ENCODE peak calls at places on chromosomes 16 and 17, in nine cellular contexts. U is sigmoid colon; F is naive thymus-derived CD4-positive, alpha-beta T cell; Y is spleen; N is uterus; E is DND-41; R is OCI-LY7; K is CD8-positive, alpha-beta T cell; A is ascending aorta. D is an unnamed sample. For H3K4me1, the result is how much of the 10 kb centered on the place peaks cover.

GRCh38 chr16:77211880-77212735 is 12.9 kb downstream of the SYCE1L start:
- DNase-seq in U (no peak), F (peak), Y (peak), N (peak), E (no peak), R (peak), K (peak), A (peak), D (peak)

GRCh38 chr16:79036541-79036940 is 564.0 kb downstream of the MAF start:
- DNase-seq in U (no peak), F (no peak), Y (no peak), N (no peak), E (no peak), R (no peak), K (no peak), A (no peak), D (no peak)

GRCh38 chr17:17422641-17423040 is 54.2 kb upstream of the MED9 start:
- DNase-seq in U (peak), F (no peak), Y (no peak), N (no peak), E (no peak), R (no peak), K (no peak), A (no peak), D (no peak)

GRCh38 chr16:58492735-58493134 is 7.2 kb upstream of the NDRG4 start:
- DNase-seq in U (no peak), F (no peak), Y (peak), N (no peak), E (no peak), R (no peak), K (no peak), A (no peak), D (no peak)

GRCh38 chr16:53509906-53510703 is 7.1 kb upstream of the AKTIP start:
- DNase-seq in U (peak), F (peak), Y (peak), N (peak), E (peak), R (peak), K (peak), A (peak), D (peak)

GRCh38 chr17:63775420-63775819 is 1.4 kb downstream of the DDX42 start:
- DNase-seq in U (no peak), F (no peak), Y (no peak), N (no peak), E (no peak), R (no peak), K (no peak), A (no peak), D (no peak)

GRCh38 chr17:60645918-60646523 is 31.6 kb upstream of the BCAS3 start:
- DNase-seq in U (no peak), F (no peak), Y (no peak), N (no peak), E (no peak), R (no peak), K (no peak), A (no peak), D (no peak)

GRCh38 chr17:50523208-50523607 is 9.3 kb upstream of the EPN3 start:
- DNase-seq in U (no peak), F (no peak), Y (no peak), N (no peak), E (no peak), R (no peak), K (no peak), A (no peak), D (no peak)

GRCh38 chr17:64240261-64240740 is 22.8 kb downstream of the TEX2 start:
- DNase-seq in U (no peak), F (no peak), Y (no peak), N (no peak), E (no peak), R (no peak), K (no peak), A (no peak), D (no peak)

GRCh38 chr17:47934856-47935255 is 6.5 kb upstream of the PNPO start:
- DNase-seq in U (no peak), F (no peak), Y (peak), N (no peak), E (no peak), R (no peak), K (no peak), A (no peak), D (no peak)

GRCh38 chr17:17236295-17237025 is 508 bp downstream of the FLCN start:
- DNase-seq in U (no peak), F (peak), Y (no peak), N (peak), E (no peak), R (no peak), K (no peak), A (no peak), D (no peak)

GRCh38 chr17:82876602-82877391 is 37.0 kb upstream of the ZNF750 start:
- DNase-seq in U (peak), F (no peak), Y (peak), N (peak), E (no peak), R (no peak), K (no peak), A (peak), D (no peak)

GRCh38 chr17:82933911-82934310 is 94.1 kb upstream of the ZNF750 start:
- DNase-seq in U (peak), F (no peak), Y (peak), N (peak), E (no peak), R (no peak), K (no peak), A (peak), D (no peak)

GRCh38 chr16:17238285-17239028 is 232.3 kb downstream of the XYLT1 start:
- DNase-seq in U (no peak), F (no peak), Y (no peak), N (no peak), E (no peak), R (no peak), K (no peak), A (no peak), D (no peak)

GRCh38 chr17:57442914-57443571 is 186.7 kb downstream of the MSI2 start:
- DNase-seq in U (no peak), F (peak), Y (peak), N (no peak), E (peak), R (peak), K (peak), A (peak), D (no peak)

GRCh38 chr17:36602924-36603384 is 1.6 kb downstream of the MRM1 start:
- DNase-seq in U (peak), F (peak), Y (peak), N (peak), E (peak), R (peak), K (peak), A (peak), D (peak)

GRCh38 chr17:51045616-51046526 is 74.8 kb downstream of the SPAG9 start:
- DNase-seq in U (no peak), F (no peak), Y (no peak), N (no peak), E (no peak), R (no peak), K (no peak), A (no peak), D (no peak)

GRCh38 chr17:50949128-50950001 is 83.2 kb upstream of the TOB1 start:
- DNase-seq in U (peak), F (no peak), Y (no peak), N (peak), E (no peak), R (no peak), K (no peak), A (peak), D (no peak)

GRCh38 chr16:67922221-67922620 is 9.4 kb downstream of the CTRL start:
- DNase-seq in U (no peak), F (no peak), Y (no peak), N (no peak), E (no peak), R (no peak), K (no peak), A (no peak), D (no peak)

GRCh38 chr17:44872131-44872768 is 24.6 kb downstream of the HIGD1B start:
- DNase-seq in U (peak), F (no peak), Y (no peak), N (no peak), E (no peak), R (no peak), K (no peak), A (peak), D (no peak)

GRCh38 chr17:82813299-82814051 is 26.3 kb downstream of the ZNF750 start:
- DNase-seq in U (no peak), F (no peak), Y (no peak), N (no peak), E (no peak), R (no peak), K (no peak), A (no peak), D (no peak)

GRCh38 chr17:16915752-16916556 is 56.0 kb downstream of the TNFRSF13B start:
- DNase-seq in U (no peak), F (no peak), Y (peak), N (no peak), E (peak), R (peak), K (no peak), A (peak), D (no peak)

GRCh38 chr17:45702666-45703266 is 81.4 kb upstream of the CRHR1 start:
- DNase-seq in U (no peak), F (no peak), Y (no peak), N (no peak), E (no peak), R (no peak), K (no peak), A (no peak), D (no peak)

GRCh38 chr17:39246274-39246673 is 20.5 kb upstream of the STAC2 start:
- DNase-seq in U (peak), F (no peak), Y (peak), N (no peak), E (no peak), R (no peak), K (no peak), A (no peak), D (no peak)

GRCh38 chr17:422196-422930 is 69.8 kb upstream of the RPH3AL start:
- DNase-seq in U (no peak), F (no peak), Y (no peak), N (no peak), E (no peak), R (no peak), K (no peak), A (no peak), D (no peak)

GRCh38 chr17:46118969-46119368 is 74.3 kb downstream of the KANSL1 start:
- DNase-seq in U (no peak), F (no peak), Y (no peak), N (no peak), E (no peak), R (no peak), K (no peak), A (no peak), D (no peak)

GRCh38 chr17:29138991-29139682 is 41.1 kb downstream of the MYO18A start:
- DNase-seq in U (no peak), F (peak), Y (peak), N (peak), E (peak), R (peak), K (no peak), A (no peak), D (no peak)

GRCh38 chr17:29140051-29140582 is 40.1 kb downstream of the MYO18A start:
- DNase-seq in U (peak), F (peak), Y (peak), N (peak), E (peak), R (peak), K (peak), A (peak), D (peak)

GRCh38 chr17:29138184-29138955 is 41.8 kb downstream of the MYO18A start:
- DNase-seq in U (no peak), F (no peak), Y (no peak), N (no peak), E (peak), R (peak), K (peak), A (no peak), D (peak)

GRCh38 chr17:29141484-29141835 is 38.7 kb downstream of the MYO18A start:
- DNase-seq in U (no peak), F (no peak), Y (no peak), N (no peak), E (no peak), R (no peak), K (no peak), A (no peak), D (no peak)

DNA sequence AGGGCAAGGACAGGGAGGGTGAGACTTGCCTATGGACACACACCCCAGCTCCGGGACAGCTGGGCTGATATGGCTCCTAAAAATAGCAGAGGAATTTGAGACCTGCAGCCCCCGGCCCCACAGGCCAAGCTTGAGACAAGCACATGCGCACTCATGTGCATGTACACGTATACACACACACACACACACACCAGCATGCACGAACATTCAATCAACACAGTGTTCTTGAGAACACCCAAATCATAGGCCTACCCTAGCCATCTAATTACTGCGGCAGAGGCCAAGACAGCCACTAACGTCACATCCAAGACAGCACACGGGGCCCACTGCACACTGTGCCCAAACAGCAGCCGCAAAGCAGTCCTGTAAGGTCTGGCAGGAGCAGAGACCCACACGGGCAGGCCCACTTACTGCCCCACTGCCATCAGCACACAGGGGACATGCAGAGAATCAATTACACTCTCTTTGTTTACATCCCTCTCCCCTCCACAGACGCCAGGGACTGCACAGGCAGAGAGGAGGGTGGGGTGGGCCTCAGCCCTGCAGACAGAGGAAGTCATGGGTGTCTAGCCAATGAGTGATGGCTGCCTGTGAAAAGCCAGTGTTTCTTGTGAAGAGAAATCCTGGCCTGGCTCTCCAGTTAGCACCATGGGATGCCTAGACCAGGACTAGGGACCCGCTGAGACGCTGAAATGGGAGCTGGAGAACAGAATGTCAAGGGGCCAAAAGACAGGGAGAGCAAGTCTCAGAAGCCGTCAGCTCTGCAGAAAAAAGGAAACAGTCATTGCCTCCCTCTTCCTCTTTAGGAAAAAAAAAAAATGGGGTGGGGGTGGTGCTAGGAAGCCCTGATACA is 39.3 kb downstream of the MYO18A start:
- DNase-seq in U (no peak), F (peak), Y (peak), N (no peak), E (peak), R (peak), K (peak), A (peak), D (peak)
- H3K4me1 ChIP-seq in U (under half), F (half or more), Y (half or more), N (under half), E (half or more), R (half or more), K (half or more), A (under half), D (half or more)

GRCh38 chr16:30010817-30011504 is at the start of gene DOC2A:
- DNase-seq in U (no peak), F (peak), Y (peak), N (no peak), E (peak), R (no peak), K (no peak), A (no peak), D (no peak)

GRCh38 chr16:30009085-30009862 is 1.6 kb downstream of the DOC2A start:
- DNase-seq in U (no peak), F (no peak), Y (no peak), N (no peak), E (no peak), R (no peak), K (no peak), A (no peak), D (no peak)

GRCh38 chr16:30007378-30007895 is 3.4 kb downstream of the DOC2A start:
- DNase-seq in U (no peak), F (no peak), Y (no peak), N (no peak), E (no peak), R (no peak), K (no peak), A (no peak), D (no peak)

GRCh38 chr16:30011505-30012480 is 966 bp upstream of the DOC2A start:
- DNase-seq in U (no peak), F (no peak), Y (no peak), N (no peak), E (no peak), R (no peak), K (no peak), A (no peak), D (no peak)

DNA sequence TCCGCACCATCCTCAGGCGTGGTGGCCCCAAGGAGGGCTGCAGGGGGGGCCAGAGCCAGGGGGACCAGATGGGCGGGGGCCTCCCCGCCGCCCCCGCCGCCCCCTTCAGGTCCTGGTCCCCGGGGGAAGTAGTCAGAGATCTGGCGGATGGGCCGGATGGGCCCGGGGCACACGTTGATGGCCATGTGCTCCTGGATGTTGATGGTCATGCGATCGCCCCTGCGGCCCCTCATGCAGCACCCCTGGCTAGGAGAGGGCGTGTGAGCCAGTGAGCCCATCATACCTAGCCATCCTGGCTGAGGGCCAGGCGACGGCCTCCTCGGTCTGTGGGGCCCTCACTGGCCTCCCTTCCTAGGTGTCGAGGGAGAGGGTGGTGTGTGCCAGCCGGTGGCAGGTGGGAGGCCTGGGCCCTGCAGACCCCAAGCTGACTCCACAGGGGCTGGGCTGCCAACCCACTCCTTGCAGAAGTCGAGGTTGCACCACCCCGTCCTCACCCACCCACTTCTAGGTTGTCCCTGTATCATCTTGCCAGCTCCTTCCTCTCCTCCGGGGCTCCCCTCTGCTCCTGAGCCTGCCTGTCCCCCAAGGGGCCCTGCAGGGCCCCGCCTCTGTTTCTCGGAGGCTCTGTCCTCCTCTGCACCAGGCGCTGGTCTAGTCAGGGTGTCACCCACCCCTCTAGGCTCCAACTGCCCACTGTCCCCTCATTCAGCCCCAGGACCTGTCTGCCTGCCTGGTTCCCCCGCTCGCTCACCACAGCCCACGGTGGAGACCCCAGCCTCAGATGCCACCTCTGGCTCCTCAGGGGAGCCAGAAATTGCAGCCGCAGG is 624 bp downstream of the DOC2A start:
- DNase-seq in U (no peak), F (no peak), Y (no peak), N (no peak), E (no peak), R (no peak), K (no peak), A (no peak), D (no peak)
- H3K4me3 ChIP-seq in U (no peak), F (peak), Y (peak), N (peak), E (peak), R (peak), K (peak), A (peak), D (peak)

GRCh38 chr16:81457326-81458133 is 12.9 kb downstream of the CMIP start:
- DNase-seq in U (no peak), F (no peak), Y (no peak), N (no peak), E (no peak), R (no peak), K (no peak), A (no peak), D (no peak)
- H3K4me1 ChIP-seq in U (under half), F (under half), Y (half or more), N (under half), E (under half), R (under half), K (under half), A (under half), D (under half)

GRCh38 chr17:80216473-80217456 is 3.4 kb downstream of the SGSH start:
- DNase-seq in U (no peak), F (no peak), Y (no peak), N (no peak), E (no peak), R (no peak), K (no peak), A (no peak), D (no peak)

GRCh38 chr17:80219013-80219776 is 938 bp downstream of the SGSH start:
- DNase-seq in U (peak), F (peak), Y (peak), N (peak), E (peak), R (peak), K (peak), A (peak), D (peak)

GRCh38 chr17:80219777-80220708 is at the start of the genes SGSH and SLC26A11:
- DNase-seq in U (peak), F (peak), Y (peak), N (peak), E (no peak), R (peak), K (peak), A (peak), D (peak)

GRCh38 chr17:80218391-80218790 is 1.7 kb downstream of the SGSH start:
- DNase-seq in U (no peak), F (no peak), Y (no peak), N (no peak), E (no peak), R (no peak), K (no peak), A (no peak), D (no peak)

DNA sequence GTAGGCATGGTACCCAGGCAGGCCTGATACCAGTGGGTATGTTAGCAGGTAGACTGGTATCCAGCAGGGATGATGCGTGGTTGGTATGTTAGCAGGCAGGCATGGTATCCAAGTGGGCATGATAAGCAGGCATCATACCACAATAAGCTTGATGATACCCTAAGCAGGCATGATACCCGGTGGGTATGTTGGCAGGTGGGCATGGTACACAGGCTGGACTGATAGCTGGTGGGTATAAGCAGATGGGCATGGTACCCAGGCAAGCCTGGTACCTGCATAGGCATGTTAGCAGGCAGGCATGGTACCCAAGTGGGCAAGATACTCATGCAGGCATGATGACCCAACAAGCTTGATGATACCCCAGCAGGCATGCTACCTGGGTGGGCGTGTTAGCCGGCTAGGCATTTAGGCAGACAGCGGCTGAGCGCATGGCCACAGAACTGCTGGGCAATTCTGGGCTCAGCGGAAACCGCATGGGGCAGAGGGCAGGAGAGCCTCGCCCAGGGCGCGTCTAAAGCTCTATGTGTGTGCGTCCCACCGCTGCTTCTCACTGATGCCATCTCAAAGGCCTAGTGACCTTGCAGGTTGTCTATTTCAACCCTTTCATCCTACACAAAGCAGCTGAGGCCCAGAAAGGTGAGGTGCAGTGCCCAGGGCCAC is 2.3 kb downstream of the SGSH start:
- DNase-seq in U (no peak), F (no peak), Y (no peak), N (no peak), E (no peak), R (no peak), K (no peak), A (no peak), D (no peak)
- H3K4me3 ChIP-seq in U (no peak), F (no peak), Y (peak), N (no peak), E (no peak), R (no peak), K (no peak), A (no peak), D (no peak)

D was measured in effector memory CD4-positive, alpha-beta T cell.